ENCODE peak calls at places on chromosomes 13 and 19, in ten cellular contexts. U, E, H, A, L, N, J, D, X and V are unnamed samples.

GRCh38 chr13:109778102-109778542 is 8.3 kb downstream of the IRS2 start:
- DNase-seq in U (peak; percentile 73), E (no peak), H (no peak), A (no peak), L (peak; percentile 71), N (no peak), J (no peak), D (no peak), X (no peak), V (peak; percentile 64)

GRCh38 chr19:10891360-10892108 is 20.2 kb downstream of the CARM1 start:
- DNase-seq in U (no peak), E (no peak), H (no peak), A (peak; percentile 43), L (no peak), N (peak; percentile 41), J (no peak), D (no peak), X (no peak), V (no peak)

GRCh38 chr13:23859904-23860303 is 29.3 kb downstream of the MIPEP start:
- DNase-seq in U (no peak), E (no peak), H (no peak), A (no peak), L (no peak), N (no peak), J (no peak), D (no peak), X (no peak), V (no peak)

GRCh38 chr19:743168-743687 is 7.7 kb upstream of the MISP start:
- DNase-seq in U (no peak), E (no peak), H (no peak), A (peak; percentile 41), L (no peak), N (no peak), J (no peak), D (no peak), X (no peak), V (no peak)

GRCh38 chr19:33416307-33417215 is 43.1 kb downstream of the CEBPG start:
- DNase-seq in U (peak; percentile 59), E (peak; percentile 50), H (peak; percentile 61), A (no peak), L (peak; percentile 41), N (peak; percentile 58), J (no peak), D (peak; percentile 31), X (no peak), V (no peak)

GRCh38 chr19:13095934-13096890 is 6.4 kb downstream of the LYL1 start:
- DNase-seq in U (no peak), E (peak; percentile 65), H (no peak), A (peak; percentile 46), L (no peak), N (peak; percentile 51), J (no peak), D (no peak), X (no peak), V (no peak)

GRCh38 chr19:55902080-55902751 is 29.9 kb downstream of the NLRP13 start:
- DNase-seq in U (no peak), E (no peak), H (no peak), A (no peak), L (no peak), N (no peak), J (no peak), D (no peak), X (no peak), V (peak; percentile 85)

GRCh38 chr19:39765091-39766076 is 13.3 kb upstream of the LEUTX start:
- DNase-seq in U (peak; percentile 20), E (peak; percentile 48), H (no peak), A (peak; percentile 21), L (peak; percentile 16), N (peak; percentile 39), J (no peak), D (no peak), X (no peak), V (no peak)

GRCh38 chr13:74015137-74015536 is 119.1 kb downstream of the KLF12 start:
- DNase-seq in U (no peak), E (no peak), H (no peak), A (no peak), L (no peak), N (no peak), J (no peak), D (no peak), X (no peak), V (no peak)

GRCh38 chr13:74003374-74003773 is 130.8 kb downstream of the KLF12 start:
- DNase-seq in U (no peak), E (no peak), H (no peak), A (no peak), L (no peak), N (no peak), J (no peak), D (no peak), X (no peak), V (no peak)

GRCh38 chr13:74005320-74006154 is 128.7 kb downstream of the KLF12 start:
- DNase-seq in U (no peak), E (no peak), H (no peak), A (no peak), L (no peak), N (no peak), J (no peak), D (no peak), X (no peak), V (no peak)

GRCh38 chr13:74006666-74007065 is 127.5 kb downstream of the KLF12 start:
- DNase-seq in U (no peak), E (no peak), H (no peak), A (no peak), L (no peak), N (no peak), J (no peak), D (no peak), X (no peak), V (no peak)

GRCh38 chr13:74009100-74009668 is 125.0 kb downstream of the KLF12 start:
- DNase-seq in U (peak; percentile 8), E (no peak), H (no peak), A (no peak), L (no peak), N (no peak), J (no peak), D (no peak), X (no peak), V (no peak)
- H3K27ac ChIP-seq in U (no peak overlapping the region), E (no peak overlapping the region), H (no peak overlapping the region), A (no peak overlapping the region), L (no peak overlapping the region), N (no peak overlapping the region), J (no peak overlapping the region), D (no peak overlapping the region), X (no peak overlapping the region), V (no peak overlapping the region)

GRCh38 chr13:44432595-44432994 is 59.0 kb downstream of the SERP2 start:
- DNase-seq in U (peak; percentile 20), E (no peak), H (no peak), A (no peak), L (no peak), N (no peak), J (no peak), D (no peak), X (no peak), V (peak; percentile 87)

GRCh38 chr13:44435142-44435982 is 61.7 kb downstream of the SERP2 start:
- DNase-seq in U (peak; percentile 97), E (peak; percentile 99), H (peak; percentile 84), A (peak; percentile 97), L (peak; percentile 96), N (peak; percentile 95), J (peak; percentile 97), D (peak; percentile 67), X (peak; percentile 98), V (peak; percentile 99)

GRCh38 chr13:44433863-44434262 is 60.2 kb downstream of the SERP2 start:
- DNase-seq in U (no peak), E (no peak), H (no peak), A (no peak), L (no peak), N (no peak), J (no peak), D (no peak), X (no peak), V (no peak)

GRCh38 chr13:44436589-44437337 is 63.1 kb downstream of the SERP2 start:
- DNase-seq in U (peak; percentile 93), E (peak; percentile 90), H (peak; percentile 28), A (peak; percentile 96), L (peak; percentile 86), N (peak; percentile 93), J (peak; percentile 85), D (peak; percentile 11), X (peak; percentile 97), V (peak; percentile 99)

DNA sequence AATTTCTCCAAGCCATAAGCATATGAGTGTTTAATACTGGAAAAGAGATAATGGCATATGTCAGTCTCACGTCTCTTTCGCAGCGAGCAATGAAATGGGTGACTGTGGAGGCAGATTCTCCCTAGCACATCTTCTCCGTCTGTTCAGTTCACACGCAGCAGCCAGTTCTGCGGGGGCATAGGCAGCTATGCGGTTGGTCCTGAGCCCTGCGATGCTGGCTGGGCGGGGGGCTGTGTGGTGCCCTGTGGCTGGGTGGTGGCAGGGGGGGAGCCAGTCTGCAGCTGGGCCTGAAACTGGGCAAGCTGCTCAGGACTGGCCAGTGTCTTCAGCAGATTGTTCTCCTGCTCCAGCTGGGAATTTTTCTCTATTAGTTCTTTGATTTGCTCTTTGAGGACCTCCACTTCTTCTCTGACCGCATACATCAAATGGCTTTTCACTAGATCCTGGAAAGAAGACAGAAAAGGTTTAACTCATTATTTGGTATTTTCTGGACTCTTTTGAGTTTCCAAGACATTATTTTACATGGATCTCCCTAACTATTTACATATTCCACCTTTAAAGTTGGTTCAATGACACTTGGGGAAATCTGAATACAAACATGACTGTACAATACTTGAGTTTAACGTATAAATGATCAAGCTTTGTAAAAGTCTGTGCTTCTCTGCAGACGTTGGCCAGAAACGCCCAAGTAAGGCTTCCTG is 61.0 kb downstream of the SERP2 start:
- DNase-seq in U (no peak), E (no peak), H (no peak), A (no peak), L (no peak), N (no peak), J (no peak), D (no peak), X (no peak), V (peak; percentile 42)
- H3K27ac ChIP-seq in U (peak overlapping the region; percentile 20), E (no peak overlapping the region), H (peak overlapping the region; percentile 23), A (peak overlapping the region; percentile 93), L (peak overlapping the region; percentile 62), N (no peak overlapping the region), J (no peak overlapping the region), D (peak overlapping the region; percentile 49), X (peak overlapping the region; percentile 99), V (peak overlapping the region; percentile 84)

GRCh38 chr19:2044709-2045500 is 6.1 kb downstream of the MKNK2 start:
- DNase-seq in U (no peak), E (no peak), H (no peak), A (no peak), L (no peak), N (no peak), J (no peak), D (no peak), X (no peak), V (no peak)

GRCh38 chr19:2041686-2042484 is 9.2 kb downstream of the MKNK2 start:
- DNase-seq in U (peak; percentile 89), E (peak; percentile 93), H (peak; percentile 100), A (peak; percentile 97), L (peak; percentile 81), N (peak; percentile 98), J (no peak), D (peak; percentile 99), X (peak; percentile 99), V (peak; percentile 99)

GRCh38 chr19:2043864-2044708 is 7.0 kb downstream of the MKNK2 start:
- DNase-seq in U (no peak), E (no peak), H (peak; percentile 33), A (no peak), L (no peak), N (no peak), J (no peak), D (no peak), X (no peak), V (no peak)

GRCh38 chr19:2042485-2043268 is 8.4 kb downstream of the MKNK2 start:
- DNase-seq in U (no peak), E (no peak), H (no peak), A (no peak), L (no peak), N (no peak), J (no peak), D (no peak), X (no peak), V (no peak)

DNA sequence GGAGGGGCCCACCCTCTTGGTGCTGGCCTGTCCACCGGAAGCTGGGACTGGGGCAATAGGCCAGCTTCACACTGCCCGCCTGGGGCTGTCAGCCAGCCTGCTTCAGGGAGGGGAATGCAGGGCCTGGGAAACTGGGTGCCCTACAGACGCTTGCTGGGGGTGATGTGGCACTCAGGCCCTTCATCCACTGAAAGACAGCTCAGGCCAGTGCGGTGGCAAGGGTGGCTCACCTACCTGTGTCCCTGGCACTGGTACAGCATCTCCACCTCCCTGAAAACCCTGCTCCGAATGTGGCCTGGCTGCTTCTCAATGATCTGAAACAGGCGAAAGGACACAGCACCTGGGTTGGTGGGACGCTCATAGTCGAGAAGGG is 7.8 kb downstream of the MKNK2 start:
- DNase-seq in U (no peak), E (no peak), H (no peak), A (no peak), L (no peak), N (no peak), J (no peak), D (no peak), X (no peak), V (no peak)
- H3K27ac ChIP-seq in U (no peak overlapping the region), E (peak overlapping the region; percentile 81), H (peak overlapping the region; percentile 97), A (peak overlapping the region; percentile 93), L (no peak overlapping the region), N (peak overlapping the region; percentile 84), J (no peak overlapping the region), D (peak overlapping the region; percentile 97), X (peak overlapping the region; percentile 96), V (peak overlapping the region; percentile 100)

GRCh38 chr13:63455938-63456337 is 2040.3 kb upstream of the PCDH20 start:
- DNase-seq in U (no peak), E (no peak), H (no peak), A (no peak), L (no peak), N (no peak), J (no peak), D (no peak), X (no peak), V (no peak)
- H3K27ac ChIP-seq in U (no peak overlapping the region), E (no peak overlapping the region), H (no peak overlapping the region), A (no peak overlapping the region), L (no peak overlapping the region), N (no peak overlapping the region), J (no peak overlapping the region), D (no peak overlapping the region), X (no peak overlapping the region), V (no peak overlapping the region)